ENCODE peak calls at places on chromosome 6, in seven cellular contexts. R is uterus, S is AG09309, O is fibroblast of villous mesenchyme, Q is pancreas, F is GM23248, M is fibroblast of mammary gland. A is an unnamed sample.

GRCh38 chr6:31977816-31978431 is 3.9 kb upstream of the C4A start:
- DNase-seq in Q (no peak), F (no peak), O (no peak), S (no peak), R (no peak), M (no peak), A (no peak)

GRCh38 chr6:64777941-64778785 is 928.9 kb downstream of the EYS start:
- DNase-seq in M (no peak), Q (no peak), S (no peak), O (peak), F (no peak), R (no peak), A (peak)

GRCh38 chr6:111477481-111477938 is 5.5 kb downstream of the REV3L start:
- DNase-seq in Q (no peak), R (no peak), M (no peak), F (peak), O (peak), S (no peak), A (no peak)

GRCh38 chr6:147768969-147769368 is 260.5 kb downstream of the SAMD5 start:
- DNase-seq in Q (no peak), S (no peak), M (no peak), F (no peak), R (no peak), O (no peak), A (no peak)

GRCh38 chr6:47321582-47321981 is 11.9 kb upstream of the TNFRSF21 start:
- DNase-seq in Q (no peak), S (no peak), R (no peak), M (no peak), O (no peak), F (no peak), A (no peak)

GRCh38 chr6:30826961-30827342 is 57.4 kb upstream of the DDR1 start:
- DNase-seq in F (peak), Q (peak), O (peak), R (no peak), S (no peak), M (no peak), A (peak)

GRCh38 chr6:87731818-87732661 is 30.0 kb upstream of the AKIRIN2 start:
- DNase-seq in S (peak), M (peak), R (peak), Q (peak), F (peak), O (peak), A (peak)

GRCh38 chr6:41505084-41506049 is 40.8 kb upstream of the FOXP4 start:
- DNase-seq in O (peak), M (peak), Q (peak), R (peak), S (peak), F (peak), A (peak)

GRCh38 chr6:16674666-16675392 is 86.4 kb downstream of the ATXN1 start:
- DNase-seq in Q (no peak), M (peak), F (peak), O (peak), S (peak), R (no peak), A (peak)

GRCh38 chr6:14211596-14211961 is 94.0 kb downstream of the CD83 start:
- DNase-seq in Q (peak), F (peak), O (peak), S (no peak), R (peak), M (peak), A (peak)

GRCh38 chr6:37492236-37493046 is 7.3 kb downstream of the CCDC167 start:
- DNase-seq in F (no peak), R (no peak), Q (no peak), S (no peak), O (no peak), M (no peak), A (no peak)

GRCh38 chr6:106309766-106310373 is 15.7 kb downstream of the ATG5 start:
- DNase-seq in M (peak), S (peak), O (peak), R (no peak), F (peak), Q (no peak), A (peak)

GRCh38 chr6:42482126-42482525 is 30.4 kb upstream of the TRERF1 start:
- DNase-seq in M (no peak), O (peak), F (no peak), Q (no peak), R (peak), S (no peak), A (no peak)

GRCh38 chr6:26311012-26311384 is 54.0 kb upstream of the BTN3A2 start:
- DNase-seq in M (peak), O (peak), S (no peak), Q (no peak), F (peak), R (peak), A (peak)

GRCh38 chr6:75203721-75204120 is 2.1 kb downstream of the COL12A1 start:
- DNase-seq in M (peak), Q (no peak), F (peak), R (peak), S (no peak), O (peak), A (peak)

GRCh38 chr6:107561325-107561724 is 71.4 kb downstream of the SOBP start:
- DNase-seq in Q (peak), R (peak), O (peak), M (no peak), S (no peak), F (no peak), A (no peak)

GRCh38 chr6:71387179-71387578 is 98.6 kb downstream of the OGFRL1 start:
- DNase-seq in R (no peak), O (peak), M (peak), F (peak), S (peak), Q (no peak), A (no peak)

GRCh38 chr6:134420638-134421181 is 102.8 kb upstream of the SGK1 start:
- DNase-seq in Q (no peak), R (no peak), M (peak), O (peak), F (peak), S (no peak), A (peak)

GRCh38 chr6:68240731-68241130 is 394.4 kb upstream of the ADGRB3 start:
- DNase-seq in F (no peak), Q (no peak), S (no peak), M (no peak), O (no peak), R (no peak), A (no peak)

GRCh38 chr6:113428702-113429101 is 428.4 kb upstream of the MARCKS start:
- DNase-seq in M (no peak), S (no peak), F (peak), Q (no peak), R (no peak), O (no peak), A (no peak)

GRCh38 chr6:37381579-37381978 is 27.8 kb downstream of the RNF8 start:
- DNase-seq in O (peak), R (no peak), F (peak), Q (no peak), M (peak), S (peak), A (peak)

GRCh38 chr6:33343953-33344611 is 26.5 kb upstream of the ZBTB22 start:
- DNase-seq in F (no peak), O (no peak), S (no peak), R (no peak), M (no peak), Q (no peak), A (no peak)

GRCh38 chr6:14921170-14921569 is 324.7 kb upstream of the JARID2 start:
- DNase-seq in R (peak), M (no peak), S (no peak), Q (no peak), O (peak), F (no peak), A (no peak)

GRCh38 chr6:15519681-15520080 is 143.1 kb downstream of the DTNBP1 start:
- DNase-seq in O (no peak), S (no peak), M (no peak), F (no peak), Q (no peak), R (no peak), A (no peak)

GRCh38 chr6:76682842-76683241 is 610.4 kb upstream of the IMPG1 start:
- DNase-seq in M (peak), R (no peak), Q (no peak), O (peak), F (peak), S (no peak), A (peak)

GRCh38 chr6:118744261-118744941 is 93.0 kb upstream of the CEP85L start:
- DNase-seq in R (no peak), M (peak), Q (no peak), O (no peak), F (peak), S (no peak), A (no peak)

GRCh38 chr6:83389606-83390005 is 41.2 kb downstream of the ME1 start:
- DNase-seq in O (no peak), R (no peak), F (no peak), S (no peak), M (no peak), Q (no peak), A (no peak)

GRCh38 chr6:134123666-134124208 is 71.3 kb upstream of the SLC2A12 start:
- DNase-seq in Q (no peak), S (peak), M (peak), F (peak), O (peak), R (no peak), A (peak)

GRCh38 chr6:13400772-13401171 is 72.4 kb upstream of the TBC1D7 start:
- DNase-seq in F (no peak), O (no peak), S (no peak), R (no peak), Q (no peak), M (no peak), A (peak)

GRCh38 chr6:75374913-75375530 is 90.4 kb upstream of the TMEM30A start:
- DNase-seq in Q (no peak), R (no peak), S (no peak), F (no peak), O (no peak), M (no peak), A (no peak)

GRCh38 chr6:36171573-36171972 is 25.0 kb upstream of the BRPF3 start:
- DNase-seq in M (no peak), F (no peak), R (no peak), O (no peak), Q (no peak), S (no peak), A (no peak)

GRCh38 chr6:85403331-85404015 is 46.4 kb upstream of the NT5E start:
- DNase-seq in F (peak), R (no peak), O (peak), S (peak), M (peak), Q (no peak), A (peak)

GRCh38 chr6:32895006-32895345 is 41.0 kb downstream of the PSMB9 start:
- DNase-seq in Q (no peak), M (no peak), S (no peak), F (no peak), O (no peak), R (no peak), A (no peak)

GRCh38 chr6:35960192-35960591 is 39.3 kb upstream of the SRPK1 start:
- DNase-seq in F (peak), S (no peak), M (peak), R (no peak), Q (no peak), O (no peak), A (no peak)

GRCh38 chr6:14518515-14519217 is 401.1 kb downstream of the CD83 start:
- DNase-seq in Q (no peak), R (peak), F (peak), O (no peak), M (peak), S (no peak), A (no peak)

GRCh38 chr6:111354751-111355150 is 128.3 kb downstream of the REV3L start:
- DNase-seq in R (no peak), S (no peak), O (no peak), M (no peak), F (no peak), Q (no peak), A (no peak)

GRCh38 chr6:13761361-13762036 is 49.9 kb upstream of the RANBP9 start:
- DNase-seq in R (no peak), Q (no peak), O (no peak), S (peak), F (peak), M (peak), A (no peak)

GRCh38 chr6:41560440-41561192 is 14.4 kb downstream of the FOXP4 start:
- DNase-seq in M (peak), S (no peak), Q (peak), F (peak), R (peak), O (no peak), A (no peak)

DNA sequence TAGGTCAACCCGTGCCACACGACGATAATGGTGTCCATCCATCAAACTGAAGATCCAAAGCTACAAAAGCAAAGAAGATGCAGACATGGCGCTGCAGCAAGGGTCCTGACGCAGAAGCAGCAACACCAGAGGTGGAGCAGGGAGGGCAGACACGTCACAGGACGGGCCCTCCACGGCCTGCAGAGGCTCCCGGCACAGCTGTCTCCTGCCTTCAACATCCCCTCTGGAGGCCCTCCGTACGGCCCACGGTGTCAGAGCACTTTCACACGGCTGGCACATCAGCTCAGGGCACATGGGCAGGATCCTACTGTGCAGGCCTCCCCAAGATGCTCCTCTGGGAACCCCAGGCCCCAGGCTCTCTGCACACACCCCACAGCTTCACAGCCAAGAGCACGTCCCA is 37.6 kb downstream of the WDR27 start:
- DNase-seq in M (no peak), S (no peak), F (no peak), Q (no peak), R (no peak), O (no peak), A (no peak)
- H3K4me3 ChIP-seq in M (no peak), S (no peak), F (no peak), Q (no peak), R (no peak), O (no peak), A (no peak)

GRCh38 chr6:151300267-151300930 is 60.6 kb downstream of the AKAP12 start:
- DNase-seq in S (no peak), F (no peak), Q (no peak), M (no peak), O (peak), R (no peak), A (no peak)
- H3K4me3 ChIP-seq in S (no peak), F (no peak), Q (no peak), M (no peak), O (no peak), R (no peak), A (no peak)

GRCh38 chr6:116570856-116571682 is at the start of gene RWDD1:
- DNase-seq in R (peak), M (peak), F (peak), Q (peak), S (peak), O (peak), A (peak)

GRCh38 chr6:116568111-116568510 is 3.2 kb upstream of the RWDD1 start:
- DNase-seq in O (no peak), Q (no peak), S (no peak), F (peak), M (peak), R (no peak), A (no peak)

GRCh38 chr6:116572162-116572561 is 858 bp downstream of the RWDD1 start:
- DNase-seq in O (peak), M (peak), R (no peak), F (peak), S (no peak), Q (no peak), A (no peak)

GRCh38 chr6:116568851-116569755 is 2.2 kb upstream of the RWDD1 start:
- DNase-seq in R (no peak), Q (no peak), O (no peak), F (peak), S (no peak), M (no peak), A (no peak)

GRCh38 chr6:116571683-116572000 is 338 bp downstream of the RWDD1 start:
- DNase-seq in S (no peak), Q (no peak), F (no peak), M (no peak), O (no peak), R (no peak), A (no peak)
- H3K4me3 ChIP-seq in S (peak), Q (peak), F (peak), M (peak), O (peak), R (peak), A (peak)

GRCh38 chr6:43629104-43629504 is at the start of gene GTPBP2:
- DNase-seq in F (peak), Q (peak), R (peak), S (peak), O (peak), M (peak), A (peak)

GRCh38 chr6:43625393-43625992 is 3.6 kb downstream of the GTPBP2 start:
- DNase-seq in M (no peak), Q (no peak), S (no peak), R (no peak), F (no peak), O (no peak), A (no peak)

GRCh38 chr6:43628392-43629103 is 516 bp downstream of the GTPBP2 start:
- DNase-seq in R (peak), F (peak), Q (no peak), M (peak), S (no peak), O (peak), A (peak)

GRCh38 chr6:43624786-43625288 is 4.2 kb downstream of the GTPBP2 start:
- DNase-seq in Q (no peak), S (no peak), R (no peak), O (no peak), M (no peak), F (no peak), A (no peak)

GRCh38 chr6:43627008-43627825 is 1.8 kb downstream of the GTPBP2 start:
- DNase-seq in Q (no peak), S (peak), R (peak), F (peak), M (peak), O (peak), A (peak)
- H3K4me3 ChIP-seq in Q (peak), S (peak), R (no peak), F (peak), M (peak), O (peak), A (peak)

GRCh38 chr6:167093406-167093921 is 29.4 kb upstream of the CCR6 start:
- DNase-seq in S (no peak), F (no peak), M (no peak), O (no peak), Q (no peak), R (no peak), A (no peak)

GRCh38 chr6:167093922-167094432 is 28.9 kb upstream of the CCR6 start:
- DNase-seq in F (peak), R (no peak), M (no peak), O (no peak), Q (no peak), S (no peak), A (no peak)

GRCh38 chr6:167094436-167094819 is 28.5 kb upstream of the CCR6 start:
- DNase-seq in S (no peak), Q (no peak), R (no peak), F (no peak), O (no peak), M (no peak), A (no peak)

GRCh38 chr6:167095888-167096287 is 27.0 kb upstream of the CCR6 start:
- DNase-seq in S (no peak), R (no peak), Q (no peak), O (no peak), M (no peak), F (no peak), A (no peak)

GRCh38 chr6:167094820-167095637 is 27.9 kb upstream of the CCR6 start:
- DNase-seq in R (no peak), O (no peak), Q (no peak), M (no peak), F (no peak), S (no peak), A (no peak)
- H3K4me3 ChIP-seq in R (no peak), O (no peak), Q (no peak), M (no peak), F (no peak), S (no peak), A (no peak)

GRCh38 chr6:155100087-155100486 is 105.0 kb downstream of the TIAM2 start:
- DNase-seq in S (no peak), Q (peak), F (no peak), R (no peak), O (no peak), M (no peak), A (no peak)
- H3K4me3 ChIP-seq in S (no peak), Q (no peak), F (no peak), R (no peak), O (no peak), M (no peak), A (no peak)

GRCh38 chr6:117231466-117231865 is 33.9 kb upstream of the VGLL2 start:
- DNase-seq in R (no peak), Q (no peak), O (no peak), M (no peak), S (no peak), F (no peak), A (no peak)

GRCh38 chr6:117233146-117233545 is 32.2 kb upstream of the VGLL2 start:
- DNase-seq in R (no peak), O (no peak), F (peak), M (peak), S (no peak), Q (no peak), A (no peak)

GRCh38 chr6:117229870-117230269 is 35.5 kb upstream of the VGLL2 start:
- DNase-seq in O (no peak), F (no peak), M (no peak), S (no peak), R (no peak), Q (no peak), A (no peak)

GRCh38 chr6:117227245-117227962 is 38.0 kb upstream of the VGLL2 start:
- DNase-seq in Q (no peak), O (no peak), R (no peak), M (no peak), F (no peak), S (no peak), A (no peak)

GRCh38 chr6:117232191-117232590 is 33.2 kb upstream of the VGLL2 start:
- DNase-seq in R (no peak), Q (no peak), S (no peak), F (peak), M (peak), O (no peak), A (peak)
- H3K4me3 ChIP-seq in R (no peak), Q (no peak), S (no peak), F (no peak), M (no peak), O (no peak), A (no peak)

DNA sequence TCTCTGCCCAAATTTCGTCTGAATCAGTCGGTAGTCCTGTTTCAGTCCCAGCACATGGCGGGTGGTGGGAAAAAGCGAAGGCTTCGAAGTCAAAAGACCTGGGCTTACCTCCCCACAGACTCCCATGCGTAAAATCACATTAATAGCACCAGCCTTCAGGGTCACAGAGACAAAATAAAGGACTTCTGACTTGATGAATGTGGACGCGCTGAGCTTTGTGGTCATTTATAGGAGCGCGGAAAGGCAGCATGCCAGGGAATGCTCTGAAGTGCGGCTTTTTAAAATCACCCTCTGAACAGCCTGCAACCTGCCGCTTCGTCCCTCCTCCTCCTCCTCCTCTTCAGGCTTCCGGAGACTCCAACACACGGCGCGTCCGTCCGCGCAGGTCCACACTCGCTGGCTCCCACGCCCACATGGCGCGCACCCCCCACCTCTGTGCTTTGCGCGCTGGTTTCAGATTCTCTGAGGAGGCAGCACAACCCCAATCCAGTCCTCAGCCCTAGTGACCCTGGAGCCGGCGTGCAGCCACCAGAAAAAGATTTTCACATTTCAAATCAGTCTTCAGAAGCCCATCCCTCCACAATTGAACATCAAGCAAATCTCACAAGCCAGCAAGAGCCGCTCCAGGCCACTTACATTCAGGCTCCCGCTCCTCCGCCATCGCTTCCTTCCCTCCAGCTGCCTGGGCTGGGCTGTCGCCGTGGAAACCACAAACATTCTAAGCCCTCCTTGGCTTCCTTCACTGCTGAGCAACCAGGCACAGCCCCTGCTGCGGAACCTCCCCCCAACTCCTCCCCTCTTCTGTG is at the start of gene C6orf118:
- DNase-seq in S (peak), M (peak), Q (no peak), O (peak), R (no peak), F (peak), A (peak)
- H3K4me3 ChIP-seq in S (peak), M (peak), Q (peak), O (peak), R (peak), F (peak), A (peak)